ENCODE peak calls at places on chromosomes 11 and 22, in four cellular contexts. One of them, this sample, is unnamed.

GRCh38 chr22:29479417-29480261 is at the start of gene NEFH:
- DNase-seq in neural crest cell: no peak
- DNase-seq in fibroblast of pulmonary artery: no peak
- DNase-seq in bronchial epithelial cell: no peak
- DNase-seq in this sample: peak

GRCh38 chr11:12915093-12915492 is 94.0 kb upstream of the RASSF10 start:
- DNase-seq in neural crest cell: no peak
- DNase-seq in fibroblast of pulmonary artery: no peak
- DNase-seq in bronchial epithelial cell: no peak
- DNase-seq in this sample: no peak

GRCh38 chr11:109971184-109971523 is 122.0 kb upstream of the ZC3H12C start:
- DNase-seq in neural crest cell: no peak
- DNase-seq in fibroblast of pulmonary artery: peak
- DNase-seq in bronchial epithelial cell: peak
- DNase-seq in this sample: no peak

GRCh38 chr11:85718991-85719807 is 33.2 kb upstream of the CCDC89 start:
- DNase-seq in neural crest cell: peak
- DNase-seq in fibroblast of pulmonary artery: peak
- DNase-seq in bronchial epithelial cell: peak
- DNase-seq in this sample: peak

GRCh38 chr11:94623120-94623735 is 56.1 kb downstream of the PIWIL4 start:
- DNase-seq in neural crest cell: peak
- DNase-seq in fibroblast of pulmonary artery: peak
- DNase-seq in bronchial epithelial cell: peak
- DNase-seq in this sample: peak

GRCh38 chr11:68090287-68090686 is 30.9 kb downstream of the CHKA start:
- DNase-seq in neural crest cell: no peak
- DNase-seq in fibroblast of pulmonary artery: no peak
- DNase-seq in bronchial epithelial cell: no peak
- DNase-seq in this sample: no peak

GRCh38 chr11:2143652-2144548 is 4.7 kb upstream of the IGF2 start:
- DNase-seq in neural crest cell: no peak
- DNase-seq in fibroblast of pulmonary artery: no peak
- DNase-seq in bronchial epithelial cell: no peak
- DNase-seq in this sample: no peak

GRCh38 chr11:34809191-34810106 is 106.7 kb downstream of the APIP start:
- DNase-seq in neural crest cell: no peak
- DNase-seq in fibroblast of pulmonary artery: peak
- DNase-seq in bronchial epithelial cell: peak
- DNase-seq in this sample: no peak

GRCh38 chr11:128507936-128508335 is 79.4 kb downstream of the ETS1 start:
- DNase-seq in neural crest cell: no peak
- DNase-seq in fibroblast of pulmonary artery: no peak
- DNase-seq in bronchial epithelial cell: no peak
- DNase-seq in this sample: no peak

GRCh38 chr11:133833101-133833898 is 12.0 kb downstream of the SPATA19 start:
- DNase-seq in neural crest cell: no peak
- DNase-seq in fibroblast of pulmonary artery: no peak
- DNase-seq in bronchial epithelial cell: no peak
- DNase-seq in this sample: peak

GRCh38 chr11:110184466-110184865 is 91.3 kb downstream of the ZC3H12C start:
- DNase-seq in neural crest cell: no peak
- DNase-seq in fibroblast of pulmonary artery: no peak
- DNase-seq in bronchial epithelial cell: no peak
- DNase-seq in this sample: no peak

GRCh38 chr11:46348566-46348981 is 1.3 kb downstream of the DGKZ start:
- DNase-seq in neural crest cell: no peak
- DNase-seq in fibroblast of pulmonary artery: no peak
- DNase-seq in bronchial epithelial cell: no peak
- DNase-seq in this sample: no peak

GRCh38 chr11:126748097-126748756 is 252.3 kb downstream of the KIRREL3 start:
- DNase-seq in neural crest cell: no peak
- DNase-seq in fibroblast of pulmonary artery: no peak
- DNase-seq in bronchial epithelial cell: no peak
- DNase-seq in this sample: peak

GRCh38 chr11:71293961-71294782 is 41.8 kb upstream of the SHANK2 start:
- DNase-seq in neural crest cell: no peak
- DNase-seq in fibroblast of pulmonary artery: no peak
- DNase-seq in bronchial epithelial cell: no peak
- DNase-seq in this sample: no peak

GRCh38 chr11:77791301-77791700 is 29.2 kb downstream of the RSF1 start:
- DNase-seq in neural crest cell: no peak
- DNase-seq in fibroblast of pulmonary artery: no peak
- DNase-seq in bronchial epithelial cell: no peak
- DNase-seq in this sample: no peak

GRCh38 chr11:70040869-70041501 is 37.1 kb upstream of the ANO1 start:
- DNase-seq in neural crest cell: no peak
- DNase-seq in fibroblast of pulmonary artery: no peak
- DNase-seq in bronchial epithelial cell: no peak
- DNase-seq in this sample: no peak

GRCh38 chr11:70244698-70245097 is 25.8 kb upstream of the PPFIA1 start:
- DNase-seq in neural crest cell: no peak
- DNase-seq in fibroblast of pulmonary artery: peak
- DNase-seq in bronchial epithelial cell: no peak
- DNase-seq in this sample: no peak

GRCh38 chr11:129965248-129965647 is 37.4 kb downstream of the PRDM10 start:
- DNase-seq in neural crest cell: no peak
- DNase-seq in fibroblast of pulmonary artery: no peak
- DNase-seq in bronchial epithelial cell: no peak
- DNase-seq in this sample: no peak

GRCh38 chr11:45959851-45960250 is 37.4 kb downstream of the LARGE2 start:
- DNase-seq in neural crest cell: no peak
- DNase-seq in fibroblast of pulmonary artery: peak
- DNase-seq in bronchial epithelial cell: no peak
- DNase-seq in this sample: no peak

GRCh38 chr22:48315415-48316244 is 1512.0 kb downstream of the BRD1 start:
- DNase-seq in neural crest cell: no peak
- DNase-seq in fibroblast of pulmonary artery: no peak
- DNase-seq in bronchial epithelial cell: no peak
- DNase-seq in this sample: no peak

GRCh38 chr11:30873924-30874323 is 287.8 kb upstream of the MPPED2 start:
- DNase-seq in neural crest cell: no peak
- DNase-seq in fibroblast of pulmonary artery: no peak
- DNase-seq in bronchial epithelial cell: no peak
- DNase-seq in this sample: no peak

GRCh38 chr11:88666364-88666763 is 328.8 kb upstream of the CTSC start:
- DNase-seq in neural crest cell: no peak
- DNase-seq in fibroblast of pulmonary artery: no peak
- DNase-seq in bronchial epithelial cell: no peak
- DNase-seq in this sample: no peak

GRCh38 chr11:120917536-120918239 is 106.2 kb upstream of the TBCEL start:
- DNase-seq in neural crest cell: no peak
- DNase-seq in fibroblast of pulmonary artery: no peak
- DNase-seq in bronchial epithelial cell: no peak
- DNase-seq in this sample: no peak

GRCh38 chr11:95922536-95923440 is 1.1 kb downstream of the MTMR2 start:
- DNase-seq in neural crest cell: no peak
- DNase-seq in fibroblast of pulmonary artery: peak
- DNase-seq in bronchial epithelial cell: peak
- DNase-seq in this sample: no peak

GRCh38 chr22:36585841-36586240 is 56.9 kb upstream of the EIF3D start:
- DNase-seq in neural crest cell: no peak
- DNase-seq in fibroblast of pulmonary artery: no peak
- DNase-seq in bronchial epithelial cell: peak
- DNase-seq in this sample: peak

GRCh38 chr22:36606114-36606513 is 77.1 kb upstream of the EIF3D start:
- DNase-seq in neural crest cell: no peak
- DNase-seq in fibroblast of pulmonary artery: no peak
- DNase-seq in bronchial epithelial cell: no peak
- DNase-seq in this sample: no peak

GRCh38 chr11:61055776-61056175 is 46.5 kb upstream of the CD5 start:
- DNase-seq in neural crest cell: no peak
- DNase-seq in fibroblast of pulmonary artery: no peak
- DNase-seq in bronchial epithelial cell: no peak
- DNase-seq in this sample: no peak

GRCh38 chr11:130213143-130213978 is 53.8 kb downstream of the ST14 start:
- DNase-seq in neural crest cell: peak
- DNase-seq in fibroblast of pulmonary artery: peak
- DNase-seq in bronchial epithelial cell: peak
- DNase-seq in this sample: peak

GRCh38 chr22:48443680-48444079 is 1384.0 kb downstream of the BRD1 start:
- DNase-seq in neural crest cell: no peak
- DNase-seq in fibroblast of pulmonary artery: no peak
- DNase-seq in bronchial epithelial cell: no peak
- DNase-seq in this sample: no peak

GRCh38 chr22:39802682-39803081 is 90.9 kb downstream of the ENTHD1 start:
- DNase-seq in neural crest cell: no peak
- DNase-seq in fibroblast of pulmonary artery: no peak
- DNase-seq in bronchial epithelial cell: no peak
- DNase-seq in this sample: no peak

GRCh38 chr22:39805117-39805516 is 88.4 kb downstream of the ENTHD1 start:
- DNase-seq in neural crest cell: no peak
- DNase-seq in fibroblast of pulmonary artery: no peak
- DNase-seq in bronchial epithelial cell: no peak
- DNase-seq in this sample: no peak

GRCh38 chr22:39809772-39810557 is 83.6 kb downstream of the ENTHD1 start:
- DNase-seq in neural crest cell: no peak
- DNase-seq in fibroblast of pulmonary artery: no peak
- DNase-seq in bronchial epithelial cell: no peak
- DNase-seq in this sample: no peak

GRCh38 chr22:39808087-39808486 is 85.5 kb downstream of the ENTHD1 start:
- DNase-seq in neural crest cell: peak
- DNase-seq in fibroblast of pulmonary artery: peak
- DNase-seq in bronchial epithelial cell: peak
- DNase-seq in this sample: peak
- TF ChIP-seq CTCF in neural crest cell: peak
- TF ChIP-seq CTCF in fibroblast of pulmonary artery: peak
- TF ChIP-seq CTCF in bronchial epithelial cell: peak
- TF ChIP-seq CTCF in this sample: no peak

GRCh38 chr22:45880732-45881523 is 96.0 kb downstream of the WNT7B start:
- DNase-seq in neural crest cell: peak
- DNase-seq in fibroblast of pulmonary artery: no peak
- DNase-seq in bronchial epithelial cell: no peak
- DNase-seq in this sample: no peak
- TF ChIP-seq CTCF in neural crest cell: no peak
- TF ChIP-seq CTCF in fibroblast of pulmonary artery: no peak
- TF ChIP-seq CTCF in bronchial epithelial cell: no peak
- TF ChIP-seq CTCF in this sample: no peak

DNA sequence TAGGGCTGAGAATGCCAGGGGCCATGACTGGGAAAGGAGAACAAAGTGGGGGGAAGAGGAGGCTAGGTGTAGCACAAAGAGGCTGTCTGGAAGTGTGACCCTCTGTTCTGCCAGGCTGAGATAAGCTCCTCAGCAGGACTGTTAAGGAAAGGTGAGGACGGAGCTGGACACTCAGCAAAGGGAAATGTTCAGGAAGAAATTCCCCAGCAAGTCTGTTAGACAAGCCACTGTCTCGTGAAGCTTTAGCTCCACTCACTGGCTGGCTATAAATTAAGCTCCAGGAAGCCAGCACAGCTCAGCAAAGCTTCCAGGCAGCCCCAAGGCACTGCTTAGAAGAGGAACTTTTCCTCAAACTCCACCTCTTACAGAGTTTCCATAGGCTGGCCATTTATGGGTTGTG is 181.2 kb upstream of the API5 start:
- DNase-seq in neural crest cell: no peak
- DNase-seq in fibroblast of pulmonary artery: no peak
- DNase-seq in bronchial epithelial cell: no peak
- DNase-seq in this sample: no peak
- TF ChIP-seq CTCF in neural crest cell: peak
- TF ChIP-seq CTCF in fibroblast of pulmonary artery: no peak
- TF ChIP-seq CTCF in bronchial epithelial cell: no peak
- TF ChIP-seq CTCF in this sample: no peak

GRCh38 chr11:20002312-20003216 is 157.7 kb downstream of the DBX1 start:
- DNase-seq in neural crest cell: no peak
- DNase-seq in fibroblast of pulmonary artery: no peak
- DNase-seq in bronchial epithelial cell: no peak
- DNase-seq in this sample: no peak
- TF ChIP-seq CTCF in neural crest cell: no peak
- TF ChIP-seq CTCF in fibroblast of pulmonary artery: no peak
- TF ChIP-seq CTCF in bronchial epithelial cell: no peak
- TF ChIP-seq CTCF in this sample: no peak

GRCh38 chr22:28103596-28103995 is 184.5 kb upstream of the PITPNB start:
- DNase-seq in neural crest cell: no peak
- DNase-seq in fibroblast of pulmonary artery: peak
- DNase-seq in bronchial epithelial cell: no peak
- DNase-seq in this sample: no peak

GRCh38 chr22:28105396-28105795 is 186.3 kb upstream of the PITPNB start:
- DNase-seq in neural crest cell: no peak
- DNase-seq in fibroblast of pulmonary artery: peak
- DNase-seq in bronchial epithelial cell: no peak
- DNase-seq in this sample: no peak

GRCh38 chr22:28105988-28106387 is 186.9 kb upstream of the PITPNB start:
- DNase-seq in neural crest cell: no peak
- DNase-seq in fibroblast of pulmonary artery: no peak
- DNase-seq in bronchial epithelial cell: no peak
- DNase-seq in this sample: no peak

GRCh38 chr22:28108851-28109250 is 189.8 kb upstream of the PITPNB start:
- DNase-seq in neural crest cell: no peak
- DNase-seq in fibroblast of pulmonary artery: no peak
- DNase-seq in bronchial epithelial cell: no peak
- DNase-seq in this sample: no peak

DNA sequence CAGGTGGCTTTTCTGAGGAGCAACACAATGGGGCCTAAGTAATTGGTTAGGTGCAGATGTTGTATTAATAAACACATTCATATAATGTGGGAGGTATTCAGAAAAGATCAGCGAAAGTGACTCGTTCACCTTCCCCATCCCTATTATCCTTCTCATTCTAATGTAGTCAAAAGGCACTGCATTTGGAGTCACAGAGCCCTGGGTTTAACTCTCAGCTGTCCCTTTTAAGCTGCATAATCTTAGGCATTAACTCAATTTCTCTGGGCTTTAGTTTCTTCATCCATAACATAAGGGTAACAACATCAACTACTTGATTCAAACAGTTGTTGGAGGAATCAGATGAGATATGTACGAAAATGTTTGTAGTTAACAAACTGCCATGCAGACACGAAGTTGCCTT is 187.5 kb upstream of the PITPNB start:
- DNase-seq in neural crest cell: no peak
- DNase-seq in fibroblast of pulmonary artery: no peak
- DNase-seq in bronchial epithelial cell: no peak
- DNase-seq in this sample: no peak
- TF ChIP-seq CTCF in neural crest cell: no peak
- TF ChIP-seq CTCF in fibroblast of pulmonary artery: no peak
- TF ChIP-seq CTCF in bronchial epithelial cell: no peak
- TF ChIP-seq CTCF in this sample: no peak

DNA sequence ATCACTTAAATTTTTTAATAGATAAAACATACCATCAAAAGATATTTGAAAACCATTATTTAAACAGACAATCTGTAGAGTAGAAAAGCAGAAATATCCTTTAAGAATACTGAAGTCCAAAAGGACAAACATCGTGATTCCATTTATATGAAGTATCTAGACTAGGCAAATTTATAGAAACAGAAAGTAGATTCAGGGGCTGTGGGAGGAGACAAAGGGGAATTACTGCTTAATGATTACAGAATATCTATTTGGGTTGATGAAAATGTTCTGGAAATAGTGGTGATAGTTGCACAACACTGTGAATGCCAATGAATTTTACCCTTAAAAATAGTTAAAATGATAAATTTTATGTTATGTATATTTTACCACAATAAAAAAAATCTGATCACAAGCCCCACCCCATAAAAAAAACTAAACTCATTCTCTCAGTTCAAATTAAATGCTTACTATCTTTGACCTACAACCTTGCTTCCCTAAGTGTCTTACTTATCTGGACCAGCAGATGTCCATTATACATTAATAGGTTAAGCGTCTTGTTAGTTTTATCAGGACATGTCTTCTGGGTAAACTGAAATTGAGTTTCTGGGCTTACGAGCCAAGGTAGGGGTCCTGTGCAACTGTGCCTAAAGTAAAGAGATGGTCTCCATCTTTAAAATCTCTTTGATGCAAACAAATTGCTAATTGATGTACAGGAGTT is 86.3 kb downstream of the FCHSD2 start:
- DNase-seq in neural crest cell: no peak
- DNase-seq in fibroblast of pulmonary artery: no peak
- DNase-seq in bronchial epithelial cell: no peak
- DNase-seq in this sample: no peak
- TF ChIP-seq CTCF in neural crest cell: no peak
- TF ChIP-seq CTCF in fibroblast of pulmonary artery: no peak
- TF ChIP-seq CTCF in bronchial epithelial cell: no peak
- TF ChIP-seq CTCF in this sample: no peak